ENCODE peak calls at places on chromosomes 4 and X, in four cellular contexts. R is mesenchymal stem cell, J is trophoblast cell, U is H1. H is an unnamed sample.

GRCh38 chr4:143339497-143339896 is 2.8 kb downstream of the GAB1 start:
- DNase-seq in J (no peak), U (no peak), R (no peak), H (no peak)

GRCh38 chr4:88291003-88291402 is 6.6 kb upstream of the PPM1K start:
- DNase-seq in U (no peak), R (no peak), J (no peak), H (no peak)

GRCh38 chr4:33340168-33340567 is 2620.0 kb downstream of the PCDH7 start:
- DNase-seq in R (no peak), J (no peak), U (no peak), H (no peak)

GRCh38 chrX:63503541-63503940 is 152.4 kb upstream of the SPIN4 start:
- DNase-seq in R (peak), J (no peak), U (no peak), H (peak)

GRCh38 chr4:8248091-8248490 is 21.5 kb upstream of the HTRA3 start:
- DNase-seq in R (peak), U (no peak), J (no peak), H (no peak)

GRCh38 chrX:2928583-2929434 is at the start of gene ARSD:
- DNase-seq in R (peak), J (peak), U (peak), H (peak)

GRCh38 chrX:19381326-19381725 is 37.6 kb downstream of the PDHA1 start:
- DNase-seq in R (no peak), J (no peak), U (no peak), H (no peak)

GRCh38 chr4:108833041-108833440 is 70.2 kb upstream of the ETNPPL start:
- DNase-seq in R (no peak), U (no peak), J (no peak), H (no peak)

GRCh38 chr4:165905405-165906027 is 32.5 kb downstream of the TLL1 start:
- DNase-seq in J (no peak), U (no peak), R (no peak), H (no peak)

GRCh38 chr4:184955636-184956035 is 62.7 kb upstream of the HELT start:
- DNase-seq in J (no peak), R (no peak), U (no peak), H (no peak)

GRCh38 chrX:47156611-47157520 is 11.8 kb downstream of the RBM10 start:
- DNase-seq in U (no peak), J (no peak), R (no peak), H (no peak)

GRCh38 chr4:39353478-39354177 is 12.5 kb downstream of the RFC1 start:
- DNase-seq in R (peak), J (no peak), U (no peak), H (no peak)

GRCh38 chr4:75919914-75920313 is 17.7 kb upstream of the PPEF2 start:
- DNase-seq in J (peak), U (no peak), R (no peak), H (no peak)

GRCh38 chr4:73776363-73776762 is 36.0 kb downstream of the CXCL8 start:
- DNase-seq in J (no peak), R (peak), U (no peak), H (no peak)

GRCh38 chr4:86891785-86892638 is at the start of gene C4orf36:
- DNase-seq in R (peak), U (peak), J (peak), H (peak)

GRCh38 chr4:2800691-2801596 is 8.1 kb downstream of the SH3BP2 start:
- DNase-seq in J (peak), R (peak), U (no peak), H (peak)

GRCh38 chr4:130026185-130026584 is 930.2 kb downstream of the C4orf33 start:
- DNase-seq in J (no peak), U (peak), R (no peak), H (peak)

DNA sequence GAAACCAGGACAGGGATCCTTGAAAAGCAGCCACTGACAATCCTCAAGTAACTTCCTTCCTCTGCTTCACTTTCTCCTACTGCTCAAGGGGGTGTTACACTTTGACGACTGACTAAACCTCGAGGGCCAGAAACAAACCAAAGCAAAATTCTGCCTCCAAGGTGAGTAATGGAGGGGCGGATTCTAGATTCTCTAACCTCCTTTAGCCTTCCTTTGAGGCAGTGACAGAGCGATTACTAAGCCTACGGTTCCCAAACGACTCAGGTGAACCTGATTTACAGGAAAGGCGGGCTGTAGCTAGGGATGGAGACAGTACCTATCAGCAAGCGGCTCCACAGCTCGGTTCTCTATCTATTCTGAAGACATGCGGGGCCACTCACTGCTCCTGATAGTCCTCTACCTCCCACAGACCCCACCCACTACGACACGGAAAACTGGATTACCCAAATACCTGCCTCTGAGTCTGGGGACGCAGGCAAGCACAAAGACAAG is 487 bp downstream of the TBCK start:
- DNase-seq in R (peak), U (no peak), J (peak), H (no peak)
- H2BK12ac ChIP-seq in R (no peak), U (peak), J (no peak), H (no peak)

GRCh38 chrX:24646745-24647182 is 383 bp downstream of the PCYT1B start:
- DNase-seq in J (no peak), R (peak), U (peak), H (peak)
- H3K4me3 ChIP-seq in J (no peak), R (no peak), U (peak), H (peak)

GRCh38 chrX:140713174-140713539 is 3.6 kb downstream of the LINC00632 start:
- DNase-seq in U (no peak), J (no peak), R (no peak), H (no peak)
- H2BK12ac ChIP-seq in U (peak), J (no peak), R (no peak), H (no peak)

GRCh38 chr4:826508-827208 is 729 bp upstream of the CPLX1 start:
- DNase-seq in R (no peak), U (no peak), J (no peak), H (no peak)
- H3K4me3 ChIP-seq in R (peak), U (peak), J (no peak), H (no peak)

GRCh38 chr4:182939680-182940079 is 22.5 kb upstream of the DCTD start:
- DNase-seq in J (no peak), R (no peak), U (no peak), H (no peak)

GRCh38 chr4:182944484-182945227 is 27.5 kb upstream of the DCTD start:
- DNase-seq in U (no peak), J (no peak), R (no peak), H (no peak)
- H2BK12ac ChIP-seq in U (no peak), J (no peak), R (no peak), H (no peak)

DNA sequence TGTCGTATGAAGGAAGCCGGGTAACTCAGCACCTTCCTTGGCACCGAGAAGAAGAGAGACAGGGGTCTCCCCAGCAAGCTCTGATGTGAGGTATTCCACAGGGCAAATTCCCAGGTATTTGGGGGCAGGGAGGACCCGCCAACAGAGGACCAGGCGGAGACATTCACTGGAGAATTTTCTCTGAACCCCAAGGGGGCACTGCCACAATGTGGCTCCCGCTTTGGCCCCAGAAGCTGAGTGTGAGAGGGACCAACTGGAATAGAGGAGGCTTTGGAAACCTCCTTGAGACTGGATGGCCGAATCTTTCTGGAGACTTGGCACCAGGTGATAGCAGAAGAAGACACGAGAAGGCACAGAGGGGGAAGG is 735 bp upstream of the GABRE start:
- DNase-seq in R (no peak), U (no peak), J (no peak), H (no peak)
- H3K4me3 ChIP-seq in R (no peak), U (peak), J (no peak), H (no peak)

DNA sequence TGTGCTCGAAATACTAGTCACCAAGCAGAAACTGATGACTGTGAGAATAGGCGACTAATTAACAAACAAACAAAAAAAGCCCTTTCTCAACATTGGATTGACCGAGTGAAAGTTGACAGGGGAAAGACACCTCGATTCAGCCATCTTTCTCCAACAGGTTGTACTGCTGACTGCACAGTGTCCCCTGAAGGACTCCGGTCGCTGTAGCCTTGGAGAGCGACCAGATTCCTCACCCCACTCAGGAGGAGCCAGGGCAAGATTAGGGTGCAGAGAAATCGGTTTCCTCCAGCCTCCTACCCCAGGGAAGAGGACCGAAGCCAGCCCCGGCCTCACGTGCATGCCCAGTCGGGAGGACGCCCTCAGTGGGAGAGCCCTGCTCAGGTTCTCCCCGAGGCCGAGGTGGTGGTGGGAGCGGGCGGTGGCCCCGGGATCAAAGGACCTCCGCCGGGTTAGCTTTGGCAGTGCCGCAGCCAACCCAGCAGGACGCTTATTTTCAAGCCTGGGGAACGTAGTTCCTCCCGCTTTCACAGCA is 1.1 kb upstream of the RAP1GDS1 start:
- DNase-seq in J (no peak), U (no peak), R (no peak), H (no peak)
- H2BK12ac ChIP-seq in J (no peak), U (peak), R (peak), H (no peak)

GRCh38 chrX:7223271-7223670 is 75.3 kb upstream of the PUDP start:
- DNase-seq in R (no peak), U (no peak), J (no peak), H (no peak)

GRCh38 chrX:7218321-7219152 is 70.6 kb upstream of the PUDP start:
- DNase-seq in J (peak), R (no peak), U (no peak), H (no peak)

GRCh38 chrX:7216981-7217587 is 69.1 kb upstream of the PUDP start:
- DNase-seq in J (peak), R (no peak), U (no peak), H (no peak)

GRCh38 chrX:7215842-7216241 is 67.9 kb upstream of the PUDP start:
- DNase-seq in U (no peak), R (no peak), J (peak), H (no peak)

GRCh38 chrX:7219153-7219705 is 71.3 kb upstream of the PUDP start:
- DNase-seq in U (no peak), R (no peak), J (peak), H (no peak)
- H3K4me3 ChIP-seq in U (no peak), R (no peak), J (no peak), H (no peak)